ENCODE peak calls at places on chromosomes 12 and 14, in five cellular contexts. One of them, this sample, is unnamed.

GRCh38 chr14:104370256-104370870 is 209.2 kb upstream of the C14orf180 start:
- ATAC-seq in Right ventricle myocardium superior: peak
- ATAC-seq in Right ventricle myocardium inferior: no peak
- ATAC-seq in activated CD8-positive, alpha-beta T cell treated with anti-CD3 and anti-CD28 coated beads for 36 hours: no peak
- ATAC-seq in T-helper 17 cell: no peak
- ATAC-seq in this sample: no peak

GRCh38 chr14:60981626-60982455 is 796 bp downstream of the SLC38A6 start:
- ATAC-seq in Right ventricle myocardium inferior: no peak
- ATAC-seq in T-helper 17 cell: no peak
- ATAC-seq in activated CD8-positive, alpha-beta T cell treated with anti-CD3 and anti-CD28 coated beads for 36 hours: no peak
- ATAC-seq in Right ventricle myocardium superior: no peak
- ATAC-seq in this sample: no peak

GRCh38 chr14:65224799-65225198 is 122.5 kb upstream of the MAX start:
- ATAC-seq in T-helper 17 cell: no peak
- ATAC-seq in activated CD8-positive, alpha-beta T cell treated with anti-CD3 and anti-CD28 coated beads for 36 hours: no peak
- ATAC-seq in Right ventricle myocardium inferior: no peak
- ATAC-seq in Right ventricle myocardium superior: peak
- ATAC-seq in this sample: no peak

GRCh38 chr12:57627504-57628279 is 5.3 kb downstream of the B4GALNT1 start:
- ATAC-seq in Right ventricle myocardium inferior: no peak
- ATAC-seq in Right ventricle myocardium superior: no peak
- ATAC-seq in activated CD8-positive, alpha-beta T cell treated with anti-CD3 and anti-CD28 coated beads for 36 hours: peak
- ATAC-seq in T-helper 17 cell: peak
- ATAC-seq in this sample: no peak

GRCh38 chr14:34374998-34375740 is 86.9 kb downstream of the SPTSSA start:
- ATAC-seq in Right ventricle myocardium superior: no peak
- ATAC-seq in Right ventricle myocardium inferior: no peak
- ATAC-seq in T-helper 17 cell: no peak
- ATAC-seq in activated CD8-positive, alpha-beta T cell treated with anti-CD3 and anti-CD28 coated beads for 36 hours: no peak
- ATAC-seq in this sample: peak

GRCh38 chr12:58732894-58733293 is 187.4 kb downstream of the LRIG3 start:
- ATAC-seq in Right ventricle myocardium superior: no peak
- ATAC-seq in Right ventricle myocardium inferior: no peak
- ATAC-seq in T-helper 17 cell: no peak
- ATAC-seq in activated CD8-positive, alpha-beta T cell treated with anti-CD3 and anti-CD28 coated beads for 36 hours: no peak
- ATAC-seq in this sample: no peak

GRCh38 chr14:68308695-68309094 is 484.2 kb downstream of the ZFP36L1 start:
- ATAC-seq in Right ventricle myocardium superior: peak
- ATAC-seq in activated CD8-positive, alpha-beta T cell treated with anti-CD3 and anti-CD28 coated beads for 36 hours: no peak
- ATAC-seq in Right ventricle myocardium inferior: no peak
- ATAC-seq in T-helper 17 cell: no peak
- ATAC-seq in this sample: no peak

GRCh38 chr12:100574262-100575074 is 984 bp downstream of the GAS2L3 start:
- ATAC-seq in Right ventricle myocardium superior: peak
- ATAC-seq in Right ventricle myocardium inferior: peak
- ATAC-seq in T-helper 17 cell: no peak
- ATAC-seq in activated CD8-positive, alpha-beta T cell treated with anti-CD3 and anti-CD28 coated beads for 36 hours: no peak
- ATAC-seq in this sample: peak